ENCODE peak calls at places on chromosomes 7 and 10, in eight cellular contexts. T is upper lobe of right lung, K is brain microvascular endothelial cell, G is stomach, B is fibroblast of mammary gland, A is cardiac muscle cell, Q is tibial nerve, U is astrocyte. W is an unnamed sample.
A peak's percentile ranks its signal among the peaks of the same experiment; 100 is the strongest.

GRCh38 chr7:5629941-5630340 is 151.5 kb downstream of the RNF216 start:
- DNase-seq in T (no peak), K (peak; percentile 75), G (no peak), B (peak; percentile 81), A (no peak), Q (no peak), U (peak; percentile 64), W (peak; percentile 71)

GRCh38 chr10:34097682-34098081 is 717.4 kb downstream of the PARD3 start:
- DNase-seq in T (no peak), K (no peak), G (no peak), B (no peak), A (no peak), Q (no peak), U (no peak), W (no peak)

GRCh38 chr10:73837072-73837471 is 25.7 kb upstream of the NDST2 start:
- DNase-seq in T (no peak), K (peak; percentile 28), G (no peak), B (peak; percentile 79), A (no peak), Q (no peak), U (peak; percentile 44), W (peak; percentile 50)

GRCh38 chr10:25694206-25694933 is 239.7 kb upstream of the MYO3A start:
- DNase-seq in T (no peak), K (no peak), G (no peak), B (no peak), A (no peak), Q (no peak), U (no peak), W (no peak)

GRCh38 chr7:81005254-81005653 is 86.4 kb upstream of the SEMA3C start:
- DNase-seq in T (no peak), K (no peak), G (no peak), B (no peak), A (no peak), Q (no peak), U (no peak), W (no peak)

GRCh38 chr10:78730754-78731153 is 338.0 kb upstream of the ZMIZ1 start:
- DNase-seq in T (no peak), K (no peak), G (no peak), B (no peak), A (no peak), Q (no peak), U (no peak), W (no peak)

GRCh38 chr10:3430501-3430900 is 257.9 kb upstream of the PITRM1 start:
- DNase-seq in T (no peak), K (no peak), G (no peak), B (no peak), A (no peak), Q (no peak), U (no peak), W (no peak)

GRCh38 chr7:41880107-41880506 is 177.2 kb upstream of the INHBA start:
- DNase-seq in T (no peak), K (peak; percentile 93), G (no peak), B (peak; percentile 95), A (peak; percentile 28), Q (no peak), U (peak; percentile 99), W (peak; percentile 99)

GRCh38 chr7:55021053-55021452 is 2.2 kb downstream of the EGFR start:
- DNase-seq in T (no peak), K (no peak), G (no peak), B (no peak), A (no peak), Q (no peak), U (no peak), W (no peak)
- H3K4me3 ChIP-seq in T (peak overlapping the region; percentile 80), K (peak overlapping the region; percentile 6), G (peak overlapping the region; percentile 82), B (peak overlapping the region; percentile 70), A (no peak overlapping the region), Q (no peak overlapping the region), U (peak overlapping the region; percentile 69), W (peak overlapping the region; percentile 74)

GRCh38 chr7:132078891-132079735 is 497.2 kb downstream of the PLXNA4 start:
- DNase-seq in T (no peak), K (no peak), G (no peak), B (no peak), A (no peak), Q (no peak), U (no peak), W (no peak)
- TF ChIP-seq CTCF in T (no peak), K (no peak), G (no peak), B (no peak), A (no peak), Q (no peak), U (no peak), W (no peak)

DNA sequence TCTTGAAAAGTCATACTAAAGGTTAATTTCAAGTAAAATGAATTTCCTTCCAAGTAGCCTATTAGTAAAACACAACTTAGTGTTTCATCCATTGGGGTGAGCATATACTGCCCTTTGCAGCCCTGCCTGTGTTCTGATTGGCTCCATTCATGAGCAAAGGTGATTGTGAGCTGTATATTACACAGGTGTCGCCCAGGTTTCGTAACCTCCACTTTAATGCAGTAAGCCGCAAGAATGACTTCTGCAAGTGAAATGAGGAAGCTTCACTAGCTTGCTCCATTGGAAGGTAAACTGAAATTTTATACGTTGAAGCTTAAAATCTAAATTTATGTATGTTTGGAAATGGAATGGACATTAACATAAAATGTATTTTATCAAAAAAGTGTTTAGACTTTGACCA is 24.4 kb downstream of the MTURN start:
- DNase-seq in T (no peak), K (no peak), G (no peak), B (no peak), A (no peak), Q (no peak), U (no peak), W (no peak)
- H3K4me3 ChIP-seq in T (no peak overlapping the region), K (no peak overlapping the region), G (no peak overlapping the region), B (no peak overlapping the region), A (no peak overlapping the region), Q (no peak overlapping the region), U (no peak overlapping the region), W (no peak overlapping the region)

DNA sequence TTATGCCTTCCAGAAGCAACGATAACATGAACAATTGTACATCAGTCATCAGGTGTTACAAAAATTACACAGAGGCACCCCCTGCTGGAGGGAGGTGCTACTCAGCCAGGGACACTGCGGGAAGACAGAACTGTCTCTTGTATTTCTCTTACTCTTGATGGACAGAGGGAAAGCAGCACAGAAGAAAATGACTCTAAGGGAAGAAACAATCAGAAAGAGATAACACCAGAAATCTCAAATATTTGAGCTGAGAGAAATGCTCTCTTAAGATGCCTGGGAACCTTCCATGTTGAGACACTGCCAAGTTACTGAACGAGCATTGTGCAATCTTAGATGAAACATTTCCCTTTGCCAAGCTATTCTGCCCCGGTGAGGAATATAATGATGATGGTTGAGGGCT is 227.6 kb upstream of the NPSR1 start:
- DNase-seq in T (no peak), K (peak; percentile 52), G (no peak), B (peak; percentile 57), A (peak; percentile 2), Q (no peak), U (peak; percentile 67), W (peak; percentile 84)
- TF ChIP-seq CTCF in T (peak; percentile 31), K (peak; percentile 49), G (no peak), B (peak; percentile 50), A (peak; percentile 66), Q (no peak), U (peak; percentile 52), W (peak; percentile 66)

W was measured in AG10803.